ENCODE peak calls at places on chromosomes 11 and 22, in six cellular contexts. One of them, this sample, is unnamed.

GRCh38 chr11:63769044-63769718 is 606 bp upstream of the ZFTA start:
- DNase-seq in heart right ventricle: peak
- DNase-seq in RWPE1: peak
- DNase-seq in anterior cingulate cortex: peak
- DNase-seq in adipocyte: peak
- DNase-seq in NCI-H69: peak
- DNase-seq in this sample: peak

GRCh38 chr11:33291004-33291777 is 34.0 kb downstream of the HIPK3 start:
- DNase-seq in heart right ventricle: peak
- DNase-seq in RWPE1: no peak
- DNase-seq in anterior cingulate cortex: no peak
- DNase-seq in adipocyte: no peak
- DNase-seq in NCI-H69: peak
- DNase-seq in this sample: no peak

GRCh38 chr11:77865805-77866204 is 44.9 kb downstream of the AAMDC start:
- DNase-seq in heart right ventricle: no peak
- DNase-seq in RWPE1: no peak
- DNase-seq in anterior cingulate cortex: no peak
- DNase-seq in adipocyte: peak
- DNase-seq in NCI-H69: no peak
- DNase-seq in this sample: no peak

GRCh38 chr22:18001040-18001893 is 23.1 kb downstream of the MICAL3 start:
- DNase-seq in heart right ventricle: peak
- DNase-seq in RWPE1: peak
- DNase-seq in anterior cingulate cortex: peak
- DNase-seq in adipocyte: peak
- DNase-seq in NCI-H69: peak
- DNase-seq in this sample: peak

GRCh38 chr11:120682866-120683265 is 171.3 kb downstream of the GRIK4 start:
- DNase-seq in heart right ventricle: no peak
- DNase-seq in RWPE1: no peak
- DNase-seq in anterior cingulate cortex: no peak
- DNase-seq in adipocyte: no peak
- DNase-seq in NCI-H69: no peak
- DNase-seq in this sample: no peak

GRCh38 chr22:33577862-33578411 is 342.3 kb downstream of the LARGE1 start:
- DNase-seq in heart right ventricle: no peak
- DNase-seq in RWPE1: no peak
- DNase-seq in anterior cingulate cortex: no peak
- DNase-seq in adipocyte: no peak
- DNase-seq in NCI-H69: no peak
- DNase-seq in this sample: no peak

GRCh38 chr11:985848-986247 is 50.7 kb downstream of the MUC6 start:
- DNase-seq in heart right ventricle: no peak
- DNase-seq in RWPE1: no peak
- DNase-seq in anterior cingulate cortex: no peak
- DNase-seq in adipocyte: no peak
- DNase-seq in NCI-H69: no peak
- DNase-seq in this sample: no peak

GRCh38 chr22:50674606-50675552 is 2.3 kb downstream of the SHANK3 start:
- DNase-seq in heart right ventricle: no peak
- DNase-seq in RWPE1: peak
- DNase-seq in anterior cingulate cortex: no peak
- DNase-seq in adipocyte: peak
- DNase-seq in NCI-H69: peak
- DNase-seq in this sample: no peak

GRCh38 chr22:23969071-23969470 is 2.4 kb downstream of the DDTL start:
- DNase-seq in heart right ventricle: no peak
- DNase-seq in RWPE1: no peak
- DNase-seq in anterior cingulate cortex: no peak
- DNase-seq in adipocyte: no peak
- DNase-seq in NCI-H69: peak
- DNase-seq in this sample: no peak

GRCh38 chr11:2813141-2813908 is 72.2 kb downstream of the CDKN1C start:
- DNase-seq in heart right ventricle: no peak
- DNase-seq in RWPE1: no peak
- DNase-seq in anterior cingulate cortex: no peak
- DNase-seq in adipocyte: peak
- DNase-seq in NCI-H69: no peak
- DNase-seq in this sample: peak

GRCh38 chr11:130740819-130741218 is 175.5 kb downstream of the SNX19 start:
- DNase-seq in heart right ventricle: no peak
- DNase-seq in RWPE1: no peak
- DNase-seq in anterior cingulate cortex: no peak
- DNase-seq in adipocyte: no peak
- DNase-seq in NCI-H69: no peak
- DNase-seq in this sample: no peak

GRCh38 chr11:125036933-125037332 is 26.2 kb upstream of the SLC37A2 start:
- DNase-seq in heart right ventricle: no peak
- DNase-seq in RWPE1: peak
- DNase-seq in anterior cingulate cortex: no peak
- DNase-seq in adipocyte: no peak
- DNase-seq in NCI-H69: no peak
- DNase-seq in this sample: no peak

GRCh38 chr11:73216466-73216865 is 1.6 kb upstream of the P2RY2 start:
- DNase-seq in heart right ventricle: no peak
- DNase-seq in RWPE1: no peak
- DNase-seq in anterior cingulate cortex: no peak
- DNase-seq in adipocyte: no peak
- DNase-seq in NCI-H69: no peak
- DNase-seq in this sample: no peak

GRCh38 chr11:6307879-6308278 is 12.4 kb downstream of the CAVIN3 start:
- DNase-seq in heart right ventricle: no peak
- DNase-seq in RWPE1: peak
- DNase-seq in anterior cingulate cortex: no peak
- DNase-seq in adipocyte: no peak
- DNase-seq in NCI-H69: peak
- DNase-seq in this sample: no peak

GRCh38 chr11:128336203-128336602 is 251.2 kb downstream of the ETS1 start:
- DNase-seq in heart right ventricle: peak
- DNase-seq in RWPE1: no peak
- DNase-seq in anterior cingulate cortex: no peak
- DNase-seq in adipocyte: no peak
- DNase-seq in NCI-H69: no peak
- DNase-seq in this sample: peak

GRCh38 chr11:58494096-58494495 is 13.8 kb downstream of the OR5B21 start:
- DNase-seq in heart right ventricle: no peak
- DNase-seq in RWPE1: no peak
- DNase-seq in anterior cingulate cortex: no peak
- DNase-seq in adipocyte: no peak
- DNase-seq in NCI-H69: no peak
- DNase-seq in this sample: no peak

GRCh38 chr11:125496465-125496817 is 376 bp upstream of the FEZ1 start:
- DNase-seq in heart right ventricle: no peak
- DNase-seq in RWPE1: no peak
- DNase-seq in anterior cingulate cortex: peak
- DNase-seq in adipocyte: no peak
- DNase-seq in NCI-H69: no peak
- DNase-seq in this sample: no peak

GRCh38 chr11:72787262-72788104 is 6.4 kb downstream of the STARD10 start:
- DNase-seq in heart right ventricle: no peak
- DNase-seq in RWPE1: no peak
- DNase-seq in anterior cingulate cortex: no peak
- DNase-seq in adipocyte: no peak
- DNase-seq in NCI-H69: peak
- DNase-seq in this sample: no peak

GRCh38 chr11:95138448-95138847 is 48.8 kb downstream of the ENDOD1 start:
- DNase-seq in heart right ventricle: no peak
- DNase-seq in RWPE1: no peak
- DNase-seq in anterior cingulate cortex: no peak
- DNase-seq in adipocyte: peak
- DNase-seq in NCI-H69: peak
- DNase-seq in this sample: no peak

GRCh38 chr22:37803195-37803635 is 4.5 kb upstream of the GCAT start:
- DNase-seq in heart right ventricle: no peak
- DNase-seq in RWPE1: no peak
- DNase-seq in anterior cingulate cortex: no peak
- DNase-seq in adipocyte: no peak
- DNase-seq in NCI-H69: peak
- DNase-seq in this sample: no peak

GRCh38 chr22:27348634-27349033 is 452.9 kb downstream of the MN1 start:
- DNase-seq in heart right ventricle: no peak
- DNase-seq in RWPE1: no peak
- DNase-seq in anterior cingulate cortex: no peak
- DNase-seq in adipocyte: peak
- DNase-seq in NCI-H69: no peak
- DNase-seq in this sample: no peak

GRCh38 chr22:21001601-21002325 is at the start of gene THAP7:
- DNase-seq in heart right ventricle: peak
- DNase-seq in RWPE1: peak
- DNase-seq in anterior cingulate cortex: peak
- DNase-seq in adipocyte: peak
- DNase-seq in NCI-H69: peak
- DNase-seq in this sample: peak

GRCh38 chr11:44960200-44960845 is 9.6 kb upstream of the TP53I11 start:
- DNase-seq in heart right ventricle: no peak
- DNase-seq in RWPE1: no peak
- DNase-seq in anterior cingulate cortex: no peak
- DNase-seq in adipocyte: no peak
- DNase-seq in NCI-H69: peak
- DNase-seq in this sample: no peak

GRCh38 chr11:33622806-33623205 is 77.8 kb downstream of the C11orf91 start:
- DNase-seq in heart right ventricle: no peak
- DNase-seq in RWPE1: no peak
- DNase-seq in anterior cingulate cortex: no peak
- DNase-seq in adipocyte: no peak
- DNase-seq in NCI-H69: no peak
- DNase-seq in this sample: no peak

GRCh38 chr11:62512961-62513360 is 33.6 kb downstream of the AHNAK start:
- DNase-seq in heart right ventricle: no peak
- DNase-seq in RWPE1: no peak
- DNase-seq in anterior cingulate cortex: no peak
- DNase-seq in adipocyte: no peak
- DNase-seq in NCI-H69: no peak
- DNase-seq in this sample: no peak

GRCh38 chr11:72297828-72298227 is 53.9 kb upstream of the PHOX2A start:
- DNase-seq in heart right ventricle: no peak
- DNase-seq in RWPE1: no peak
- DNase-seq in anterior cingulate cortex: no peak
- DNase-seq in adipocyte: no peak
- DNase-seq in NCI-H69: no peak
- DNase-seq in this sample: no peak

GRCh38 chr11:120333801-120334200 is 2.4 kb upstream of the ARHGEF12 start:
- DNase-seq in heart right ventricle: no peak
- DNase-seq in RWPE1: no peak
- DNase-seq in anterior cingulate cortex: no peak
- DNase-seq in adipocyte: no peak
- DNase-seq in NCI-H69: no peak
- DNase-seq in this sample: no peak

GRCh38 chr11:33211588-33211987 is 45.6 kb upstream of the HIPK3 start:
- DNase-seq in heart right ventricle: no peak
- DNase-seq in RWPE1: no peak
- DNase-seq in anterior cingulate cortex: no peak
- DNase-seq in adipocyte: peak
- DNase-seq in NCI-H69: no peak
- DNase-seq in this sample: no peak

GRCh38 chr11:43579171-43579918 is 101.2 kb upstream of the HSD17B12 start:
- DNase-seq in heart right ventricle: no peak
- DNase-seq in RWPE1: peak
- DNase-seq in anterior cingulate cortex: peak
- DNase-seq in adipocyte: peak
- DNase-seq in NCI-H69: peak
- DNase-seq in this sample: no peak

GRCh38 chr11:64152841-64153691 is 12.8 kb downstream of the MACROD1 start:
- DNase-seq in heart right ventricle: peak
- DNase-seq in RWPE1: peak
- DNase-seq in anterior cingulate cortex: peak
- DNase-seq in adipocyte: peak
- DNase-seq in NCI-H69: peak
- DNase-seq in this sample: peak

GRCh38 chr11:12123177-12123576 is 12.8 kb downstream of the MICAL2 start:
- DNase-seq in heart right ventricle: no peak
- DNase-seq in RWPE1: peak
- DNase-seq in anterior cingulate cortex: no peak
- DNase-seq in adipocyte: peak
- DNase-seq in NCI-H69: no peak
- DNase-seq in this sample: no peak

GRCh38 chr22:23279781-23280180 is 99.5 kb downstream of the BCR start:
- DNase-seq in heart right ventricle: no peak
- DNase-seq in RWPE1: peak
- DNase-seq in anterior cingulate cortex: no peak
- DNase-seq in adipocyte: no peak
- DNase-seq in NCI-H69: no peak
- DNase-seq in this sample: no peak

GRCh38 chr11:65553301-65554001 is 4.7 kb downstream of the LTBP3 start:
- DNase-seq in heart right ventricle: no peak
- DNase-seq in RWPE1: no peak
- DNase-seq in anterior cingulate cortex: no peak
- DNase-seq in adipocyte: no peak
- DNase-seq in NCI-H69: peak
- DNase-seq in this sample: no peak

GRCh38 chr22:37716708-37717107 is 19.9 kb downstream of the TRIOBP start:
- DNase-seq in heart right ventricle: no peak
- DNase-seq in RWPE1: peak
- DNase-seq in anterior cingulate cortex: no peak
- DNase-seq in adipocyte: no peak
- DNase-seq in NCI-H69: no peak
- DNase-seq in this sample: no peak

GRCh38 chr11:12657336-12657735 is 16.9 kb upstream of the TEAD1 start:
- DNase-seq in heart right ventricle: no peak
- DNase-seq in RWPE1: no peak
- DNase-seq in anterior cingulate cortex: no peak
- DNase-seq in adipocyte: no peak
- DNase-seq in NCI-H69: no peak
- DNase-seq in this sample: no peak

GRCh38 chr22:25053153-25053805 is 100.8 kb downstream of the KIAA1671 start:
- DNase-seq in heart right ventricle: no peak
- DNase-seq in RWPE1: no peak
- DNase-seq in anterior cingulate cortex: no peak
- DNase-seq in adipocyte: no peak
- DNase-seq in NCI-H69: no peak
- DNase-seq in this sample: no peak

GRCh38 chr22:25369133-25369532 is 149.7 kb downstream of the CRYBB2 start:
- DNase-seq in heart right ventricle: no peak
- DNase-seq in RWPE1: no peak
- DNase-seq in anterior cingulate cortex: no peak
- DNase-seq in adipocyte: no peak
- DNase-seq in NCI-H69: no peak
- DNase-seq in this sample: no peak

GRCh38 chr11:106480581-106481185 is 403.2 kb downstream of the AASDHPPT start:
- DNase-seq in heart right ventricle: no peak
- DNase-seq in RWPE1: no peak
- DNase-seq in anterior cingulate cortex: no peak
- DNase-seq in adipocyte: peak
- DNase-seq in NCI-H69: no peak
- DNase-seq in this sample: no peak